ENCODE peak calls at places on chromosomes 1 and 21, in four cellular contexts. G is SW480, O is NAMALWA, Q is renal cortical epithelial cell. S is an unnamed sample.

GRCh38 chr1:46603858-46604549 is at the start of gene MKNK1:
- DNase-seq in Q (peak), O (peak), G (peak), S (peak)

GRCh38 chr1:96987186-96987703 is 265.7 kb downstream of the PTBP2 start:
- DNase-seq in Q (no peak), G (no peak), O (no peak), S (no peak)

GRCh38 chr1:173118404-173118803 is 67.7 kb upstream of the TNFSF18 start:
- DNase-seq in G (no peak), Q (no peak), O (no peak), S (no peak)

GRCh38 chr1:51417496-51418383 is 87.4 kb upstream of the TTC39A start:
- DNase-seq in G (no peak), O (no peak), Q (peak), S (no peak)

GRCh38 chr21:42220138-42220701 is 1.3 kb downstream of the ABCG1 start:
- DNase-seq in Q (peak), O (peak), G (peak), S (peak)

GRCh38 chr1:33985166-33985565 is 121.3 kb downstream of the HMGB4 start:
- DNase-seq in O (no peak), G (no peak), Q (no peak), S (no peak)

GRCh38 chr21:42061866-42062542 is 9.1 kb upstream of the UMODL1 start:
- DNase-seq in G (peak), O (peak), Q (no peak), S (no peak)

GRCh38 chr1:197696372-197696771 is 78.9 kb downstream of the DENND1B start:
- DNase-seq in Q (peak), G (no peak), O (no peak), S (no peak)

GRCh38 chr1:57532299-57532698 is 108.4 kb upstream of the DAB1 start:
- DNase-seq in Q (no peak), G (no peak), O (no peak), S (no peak)

GRCh38 chr1:10948463-10948775 is 64.0 kb upstream of the TARDBP start:
- DNase-seq in O (no peak), Q (no peak), G (no peak), S (no peak)

S was measured in HepG2.